ENCODE peak calls at places on chromosomes 7 and 10, in four cellular contexts. G is GM12878, J is A549, P is K562. T is an unnamed sample.

GRCh38 chr7:77727936-77728701 is 31.9 kb downstream of the RSBN1L start:
- DNase-seq in J (peak), G (no peak), P (peak), T (peak)

GRCh38 chr7:111855842-111856227 is 293.5 kb upstream of the IMMP2L start:
- DNase-seq in P (no peak), J (peak), G (no peak), T (peak)

GRCh38 chr10:99854860-99855259 is 72.4 kb downstream of the ABCC2 start:
- DNase-seq in G (no peak), P (no peak), J (peak), T (peak)

GRCh38 chr7:98970805-98971204 is 92.5 kb downstream of the TRRAP start:
- DNase-seq in G (no peak), J (no peak), P (no peak), T (no peak)

GRCh38 chr10:37289833-37290464 is 164.6 kb downstream of the ANKRD30A start:
- DNase-seq in P (no peak), G (no peak), J (peak), T (no peak)

GRCh38 chr7:123437447-123437995 is 96.9 kb downstream of the IQUB start:
- DNase-seq in G (no peak), P (no peak), J (no peak), T (no peak)

GRCh38 chr10:117553171-117553814 is 10.7 kb downstream of the EMX2 start:
- DNase-seq in P (no peak), J (no peak), G (no peak), T (no peak)

GRCh38 chr10:54940418-54940817 is 139.4 kb upstream of the PCDH15 start:
- DNase-seq in G (no peak), J (peak), P (no peak), T (no peak)

GRCh38 chr10:110859947-110860376 is 11.8 kb upstream of the PDCD4 start:
- DNase-seq in J (no peak), G (no peak), P (no peak), T (peak)

GRCh38 chr10:115827650-115828049 is 445.4 kb downstream of the GFRA1 start:
- DNase-seq in P (no peak), G (no peak), J (no peak), T (peak)

GRCh38 chr7:6545398-6546126 is 5.7 kb downstream of the GRID2IP start:
- DNase-seq in G (no peak), J (no peak), P (no peak), T (no peak)

GRCh38 chr7:55308186-55308929 is 56.8 kb upstream of the LANCL2 start:
- DNase-seq in P (no peak), J (no peak), G (no peak), T (peak)

GRCh38 chr10:77566228-77566627 is 71.4 kb downstream of the KCNMA1 start:
- DNase-seq in G (no peak), P (no peak), J (no peak), T (peak)

GRCh38 chr10:88792656-88793055 is 9.9 kb upstream of the LIPM start:
- DNase-seq in P (no peak), J (no peak), G (peak), T (peak)

GRCh38 chr7:156379242-156380070 is 261.1 kb upstream of the RNF32 start:
- DNase-seq in J (no peak), P (no peak), G (no peak), T (no peak)

GRCh38 chr10:110872145-110872983 is 636 bp downstream of the PDCD4 start:
- DNase-seq in G (no peak), J (peak), P (peak), T (peak)

GRCh38 chr10:103772096-103772845 is 83.1 kb downstream of the SH3PXD2A start:
- DNase-seq in G (no peak), P (peak), J (peak), T (peak)

GRCh38 chr10:79323602-79324001 is 23.7 kb upstream of the PPIF start:
- DNase-seq in G (no peak), J (no peak), P (no peak), T (no peak)

GRCh38 chr10:5508161-5508604 is 8.8 kb upstream of the CALML5 start:
- DNase-seq in J (no peak), P (no peak), G (no peak), T (no peak)

GRCh38 chr7:150965273-150965830 is 12.8 kb downstream of the KCNH2 start:
- DNase-seq in P (no peak), G (no peak), J (no peak), T (no peak)

GRCh38 chr10:3132036-3133025 is 40.3 kb downstream of the PITRM1 start:
- DNase-seq in J (no peak), G (no peak), P (no peak), T (no peak)

GRCh38 chr7:12884856-12885440 is 197.5 kb downstream of the ARL4A start:
- DNase-seq in G (no peak), J (no peak), P (no peak), T (peak)

GRCh38 chr7:44750921-44751571 is 2.4 kb downstream of the ZMIZ2 start:
- DNase-seq in J (no peak), G (peak), P (peak), T (peak)

GRCh38 chr10:11654659-11655058 is 43.2 kb upstream of the USP6NL start:
- DNase-seq in J (no peak), P (no peak), G (no peak), T (no peak)

GRCh38 chr10:35217458-35217857 is 90.8 kb downstream of the CREM start:
- DNase-seq in J (no peak), P (no peak), G (no peak), T (no peak)

GRCh38 chr7:18703743-18704142 is 208.2 kb downstream of the HDAC9 start:
- DNase-seq in J (no peak), P (no peak), G (no peak), T (no peak)

GRCh38 chr7:157635148-157635500 is 298.3 kb downstream of the DNAJB6 start:
- DNase-seq in P (no peak), G (no peak), J (no peak), T (no peak)

GRCh38 chr10:63887600-63888396 is 366.6 kb downstream of the REEP3 start:
- DNase-seq in G (no peak), P (no peak), J (no peak), T (no peak)

GRCh38 chr10:13990918-13991317 is 339.8 kb downstream of the FRMD4A start:
- DNase-seq in G (no peak), P (no peak), J (no peak), T (peak)

GRCh38 chr10:28151636-28152035 is 151.2 kb downstream of the MPP7 start:
- DNase-seq in P (no peak), J (no peak), G (no peak), T (no peak)

GRCh38 chr7:148572067-148572522 is 18.5 kb upstream of the C7orf33 start:
- DNase-seq in P (no peak), G (no peak), J (no peak), T (no peak)

GRCh38 chr10:133454204-133454893 is 604 bp downstream of the SCART1 start:
- DNase-seq in P (no peak), J (no peak), G (no peak), T (no peak)
- TF ChIP-seq ELK1 in P (no peak), J (no peak), G (no peak), T (no peak)

GRCh38 chr10:124045245-124045644 is 48.2 kb downstream of the CHST15 start:
- DNase-seq in G (no peak), P (no peak), J (no peak), T (no peak)

GRCh38 chr10:124043310-124044142 is 49.9 kb downstream of the CHST15 start:
- DNase-seq in J (no peak), G (peak), P (no peak), T (no peak)

GRCh38 chr10:124042656-124043309 is 50.6 kb downstream of the CHST15 start:
- DNase-seq in G (no peak), J (no peak), P (no peak), T (no peak)

GRCh38 chr10:124045794-124046355 is 47.5 kb downstream of the CHST15 start:
- DNase-seq in P (no peak), G (no peak), J (no peak), T (no peak)

DNA sequence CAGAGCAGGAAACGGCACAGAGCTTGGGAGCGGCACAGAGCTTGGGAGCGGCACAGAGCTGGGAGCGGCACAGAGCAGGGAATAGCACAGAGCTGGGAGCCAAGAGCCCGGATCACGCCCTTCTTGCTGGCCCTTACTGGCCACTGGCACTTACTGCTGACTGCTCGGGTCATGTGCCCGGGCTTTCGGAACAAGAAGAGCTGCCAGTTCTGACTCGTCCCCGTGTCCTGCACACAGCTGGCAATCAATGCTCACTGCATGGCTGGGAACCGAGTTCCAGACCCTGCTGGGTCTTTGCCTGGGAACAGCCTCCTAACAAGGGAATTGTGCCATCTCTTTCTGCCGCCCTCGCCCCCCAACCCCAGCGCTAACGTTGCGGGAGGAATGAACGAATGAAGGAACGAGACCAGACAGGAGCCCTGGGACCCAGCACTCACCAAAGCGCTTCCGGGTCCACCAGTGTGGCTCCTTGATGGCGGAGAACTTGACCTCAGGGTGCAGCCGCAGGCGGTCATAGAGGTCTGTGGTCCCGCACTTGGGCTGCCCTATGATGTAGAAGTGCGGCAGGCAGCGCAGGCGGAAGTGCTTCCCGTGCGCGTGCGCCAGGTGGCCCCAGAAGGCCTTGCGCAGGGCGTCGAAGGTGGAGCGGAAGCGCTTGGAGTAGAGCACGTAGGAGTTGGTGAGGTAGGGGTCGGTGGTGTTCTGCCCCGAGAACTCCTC is 49.1 kb downstream of the CHST15 start:
- DNase-seq in P (no peak), J (no peak), G (no peak), T (no peak)
- TF ChIP-seq RCOR1 in P (no peak), J (no peak), G (no peak), T (no peak)

GRCh38 chr10:62779487-62780248 is 24.9 kb upstream of the ADO start:
- DNase-seq in J (no peak), G (peak), P (no peak), T (peak)
- TF ChIP-seq ELK1 in J (no peak), G (peak), P (no peak), T (no peak)

GRCh38 chr10:31274310-31274709 is 44.7 kb upstream of the ZEB1 start:
- DNase-seq in P (no peak), J (no peak), G (no peak), T (peak)
- TF ChIP-seq RCOR1 in P (no peak), J (no peak), G (no peak), T (no peak)

GRCh38 chr10:71323407-71323806 is 4.3 kb downstream of the SLC29A3 start:
- DNase-seq in P (peak), G (no peak), J (peak), T (peak)
- TF ChIP-seq ELK1 in P (no peak), G (no peak), J (no peak), T (no peak)

GRCh38 chr10:70672165-70672992 is at the start of gene ADAMTS14:
- DNase-seq in J (peak), G (no peak), P (peak), T (no peak)
- TF ChIP-seq RCOR1 in J (no peak), G (no peak), P (no peak), T (no peak)

GRCh38 chr7:41656357-41656756 is 46.5 kb downstream of the INHBA start:
- DNase-seq in G (no peak), J (no peak), P (no peak), T (peak)
- TF ChIP-seq ELK1 in G (no peak), J (no peak), P (no peak), T (no peak)

GRCh38 chr7:120733835-120734234 is 124.1 kb downstream of the TSPAN12 start:
- DNase-seq in P (no peak), G (no peak), J (no peak), T (no peak)

GRCh38 chr7:120733143-120733542 is 124.8 kb downstream of the TSPAN12 start:
- DNase-seq in J (peak), P (no peak), G (no peak), T (peak)

GRCh38 chr7:120731276-120731675 is 126.7 kb downstream of the TSPAN12 start:
- DNase-seq in P (no peak), J (no peak), G (no peak), T (no peak)

GRCh38 chr7:120729300-120729699 is 128.6 kb downstream of the TSPAN12 start:
- DNase-seq in P (no peak), G (no peak), J (no peak), T (peak)

GRCh38 chr7:120732256-120732655 is 125.7 kb downstream of the TSPAN12 start:
- DNase-seq in P (no peak), G (no peak), J (no peak), T (peak)
- TF ChIP-seq RCOR1 in P (no peak), G (no peak), J (no peak), T (no peak)